ENCODE peak calls at places on chromosomes 2 and 18, in nine cellular contexts. One of them, this sample, is unnamed.

GRCh38 chr2:9830685-9831410 is 12.4 kb upstream of the TAF1B start:
- DNase-seq in T-helper 1 cell: no peak
- DNase-seq in GM20000: no peak
- DNase-seq in AML-193: no peak
- DNase-seq in NB4: no peak
- DNase-seq in cardiac fibroblast: no peak
- DNase-seq in H54: no peak
- DNase-seq in stimulated activated CD4-positive, alpha-beta T cell treated with anti-CD3 and anti-CD28 coated beads, Interleukin-12 subunit alpha, Interleukin-12 subunit beta, amount 100 ng/mL, for 4 hours: no peak
- DNase-seq in IMR-90: no peak
- DNase-seq in this sample: no peak

GRCh38 chr2:204452464-204453023 is 92.7 kb upstream of the PARD3B start:
- DNase-seq in T-helper 1 cell: no peak
- DNase-seq in GM20000: no peak
- DNase-seq in AML-193: no peak
- DNase-seq in NB4: no peak
- DNase-seq in cardiac fibroblast: peak
- DNase-seq in H54: peak
- DNase-seq in stimulated activated CD4-positive, alpha-beta T cell treated with anti-CD3 and anti-CD28 coated beads, Interleukin-12 subunit alpha, Interleukin-12 subunit beta, amount 100 ng/mL, for 4 hours: no peak
- DNase-seq in IMR-90: peak
- DNase-seq in this sample: peak

GRCh38 chr18:42426496-42427015 is 471.5 kb downstream of the PIK3C3 start:
- DNase-seq in T-helper 1 cell: no peak
- DNase-seq in GM20000: no peak
- DNase-seq in AML-193: no peak
- DNase-seq in NB4: no peak
- DNase-seq in cardiac fibroblast: peak
- DNase-seq in H54: no peak
- DNase-seq in stimulated activated CD4-positive, alpha-beta T cell treated with anti-CD3 and anti-CD28 coated beads, Interleukin-12 subunit alpha, Interleukin-12 subunit beta, amount 100 ng/mL, for 4 hours: no peak
- DNase-seq in IMR-90: no peak
- DNase-seq in this sample: no peak

GRCh38 chr18:22538463-22538862 is 120.7 kb upstream of the CTAGE1 start:
- DNase-seq in T-helper 1 cell: no peak
- DNase-seq in GM20000: no peak
- DNase-seq in AML-193: no peak
- DNase-seq in NB4: no peak
- DNase-seq in cardiac fibroblast: no peak
- DNase-seq in H54: no peak
- DNase-seq in stimulated activated CD4-positive, alpha-beta T cell treated with anti-CD3 and anti-CD28 coated beads, Interleukin-12 subunit alpha, Interleukin-12 subunit beta, amount 100 ng/mL, for 4 hours: no peak
- DNase-seq in IMR-90: no peak
- DNase-seq in this sample: no peak

GRCh38 chr18:67876866-67877265 is 360.3 kb upstream of the DSEL start:
- DNase-seq in T-helper 1 cell: no peak
- DNase-seq in GM20000: no peak
- DNase-seq in AML-193: no peak
- DNase-seq in NB4: no peak
- DNase-seq in cardiac fibroblast: no peak
- DNase-seq in H54: no peak
- DNase-seq in stimulated activated CD4-positive, alpha-beta T cell treated with anti-CD3 and anti-CD28 coated beads, Interleukin-12 subunit alpha, Interleukin-12 subunit beta, amount 100 ng/mL, for 4 hours: no peak
- DNase-seq in IMR-90: no peak
- DNase-seq in this sample: no peak

GRCh38 chr2:27977623-27978312 is 87.2 kb downstream of the BABAM2 start:
- DNase-seq in T-helper 1 cell: no peak
- DNase-seq in GM20000: no peak
- DNase-seq in AML-193: no peak
- DNase-seq in NB4: peak
- DNase-seq in cardiac fibroblast: peak
- DNase-seq in H54: no peak
- DNase-seq in stimulated activated CD4-positive, alpha-beta T cell treated with anti-CD3 and anti-CD28 coated beads, Interleukin-12 subunit alpha, Interleukin-12 subunit beta, amount 100 ng/mL, for 4 hours: no peak
- DNase-seq in IMR-90: peak
- DNase-seq in this sample: peak

GRCh38 chr18:41121116-41121826 is 833.8 kb upstream of the PIK3C3 start:
- DNase-seq in T-helper 1 cell: no peak
- DNase-seq in GM20000: no peak
- DNase-seq in AML-193: no peak
- DNase-seq in NB4: no peak
- DNase-seq in cardiac fibroblast: peak
- DNase-seq in H54: no peak
- DNase-seq in stimulated activated CD4-positive, alpha-beta T cell treated with anti-CD3 and anti-CD28 coated beads, Interleukin-12 subunit alpha, Interleukin-12 subunit beta, amount 100 ng/mL, for 4 hours: no peak
- DNase-seq in IMR-90: peak
- DNase-seq in this sample: peak

GRCh38 chr2:1736045-1736444 is 8.3 kb downstream of the PXDN start:
- DNase-seq in T-helper 1 cell: no peak
- DNase-seq in GM20000: no peak
- DNase-seq in AML-193: no peak
- DNase-seq in NB4: no peak
- DNase-seq in cardiac fibroblast: no peak
- DNase-seq in H54: no peak
- DNase-seq in stimulated activated CD4-positive, alpha-beta T cell treated with anti-CD3 and anti-CD28 coated beads, Interleukin-12 subunit alpha, Interleukin-12 subunit beta, amount 100 ng/mL, for 4 hours: no peak
- DNase-seq in IMR-90: peak
- DNase-seq in this sample: no peak

GRCh38 chr2:107094450-107094986 is 208.6 kb upstream of the ST6GAL2 start:
- DNase-seq in T-helper 1 cell: no peak
- DNase-seq in GM20000: no peak
- DNase-seq in AML-193: no peak
- DNase-seq in NB4: no peak
- DNase-seq in cardiac fibroblast: no peak
- DNase-seq in H54: no peak
- DNase-seq in stimulated activated CD4-positive, alpha-beta T cell treated with anti-CD3 and anti-CD28 coated beads, Interleukin-12 subunit alpha, Interleukin-12 subunit beta, amount 100 ng/mL, for 4 hours: no peak
- DNase-seq in IMR-90: no peak
- DNase-seq in this sample: no peak

GRCh38 chr2:8568543-8569302 is 113.1 kb upstream of the ID2 start:
- DNase-seq in T-helper 1 cell: no peak
- DNase-seq in GM20000: no peak
- DNase-seq in AML-193: no peak
- DNase-seq in NB4: no peak
- DNase-seq in cardiac fibroblast: no peak
- DNase-seq in H54: no peak
- DNase-seq in stimulated activated CD4-positive, alpha-beta T cell treated with anti-CD3 and anti-CD28 coated beads, Interleukin-12 subunit alpha, Interleukin-12 subunit beta, amount 100 ng/mL, for 4 hours: no peak
- DNase-seq in IMR-90: no peak
- DNase-seq in this sample: no peak

GRCh38 chr18:27226556-27227075 is 41.5 kb upstream of the CHST9 start:
- DNase-seq in T-helper 1 cell: no peak
- DNase-seq in GM20000: no peak
- DNase-seq in AML-193: no peak
- DNase-seq in NB4: no peak
- DNase-seq in cardiac fibroblast: no peak
- DNase-seq in H54: no peak
- DNase-seq in stimulated activated CD4-positive, alpha-beta T cell treated with anti-CD3 and anti-CD28 coated beads, Interleukin-12 subunit alpha, Interleukin-12 subunit beta, amount 100 ng/mL, for 4 hours: no peak
- DNase-seq in IMR-90: no peak
- DNase-seq in this sample: no peak

GRCh38 chr2:240060977-240061591 is 7.8 kb upstream of the OR6B3 start:
- DNase-seq in T-helper 1 cell: peak
- DNase-seq in GM20000: peak
- DNase-seq in AML-193: peak
- DNase-seq in NB4: peak
- DNase-seq in cardiac fibroblast: peak
- DNase-seq in H54: no peak
- DNase-seq in stimulated activated CD4-positive, alpha-beta T cell treated with anti-CD3 and anti-CD28 coated beads, Interleukin-12 subunit alpha, Interleukin-12 subunit beta, amount 100 ng/mL, for 4 hours: peak
- DNase-seq in IMR-90: peak
- DNase-seq in this sample: peak

GRCh38 chr2:42001696-42002331 is 46.0 kb upstream of the PKDCC start:
- DNase-seq in T-helper 1 cell: no peak
- DNase-seq in GM20000: no peak
- DNase-seq in AML-193: no peak
- DNase-seq in NB4: no peak
- DNase-seq in cardiac fibroblast: no peak
- DNase-seq in H54: no peak
- DNase-seq in stimulated activated CD4-positive, alpha-beta T cell treated with anti-CD3 and anti-CD28 coated beads, Interleukin-12 subunit alpha, Interleukin-12 subunit beta, amount 100 ng/mL, for 4 hours: no peak
- DNase-seq in IMR-90: no peak
- DNase-seq in this sample: no peak

GRCh38 chr2:11397046-11397445 is 52.6 kb upstream of the ROCK2 start:
- DNase-seq in T-helper 1 cell: no peak
- DNase-seq in GM20000: no peak
- DNase-seq in AML-193: no peak
- DNase-seq in NB4: no peak
- DNase-seq in cardiac fibroblast: no peak
- DNase-seq in H54: no peak
- DNase-seq in stimulated activated CD4-positive, alpha-beta T cell treated with anti-CD3 and anti-CD28 coated beads, Interleukin-12 subunit alpha, Interleukin-12 subunit beta, amount 100 ng/mL, for 4 hours: no peak
- DNase-seq in IMR-90: no peak
- DNase-seq in this sample: no peak

GRCh38 chr18:9737814-9738160 is 29.7 kb downstream of the RAB31 start:
- DNase-seq in T-helper 1 cell: no peak
- DNase-seq in GM20000: no peak
- DNase-seq in AML-193: no peak
- DNase-seq in NB4: no peak
- DNase-seq in cardiac fibroblast: no peak
- DNase-seq in H54: no peak
- DNase-seq in stimulated activated CD4-positive, alpha-beta T cell treated with anti-CD3 and anti-CD28 coated beads, Interleukin-12 subunit alpha, Interleukin-12 subunit beta, amount 100 ng/mL, for 4 hours: no peak
- DNase-seq in IMR-90: no peak
- DNase-seq in this sample: no peak

GRCh38 chr2:146990311-146990781 is 854.5 kb upstream of the ACVR2A start:
- DNase-seq in T-helper 1 cell: no peak
- DNase-seq in GM20000: no peak
- DNase-seq in AML-193: no peak
- DNase-seq in NB4: no peak
- DNase-seq in cardiac fibroblast: peak
- DNase-seq in H54: no peak
- DNase-seq in stimulated activated CD4-positive, alpha-beta T cell treated with anti-CD3 and anti-CD28 coated beads, Interleukin-12 subunit alpha, Interleukin-12 subunit beta, amount 100 ng/mL, for 4 hours: no peak
- DNase-seq in IMR-90: peak
- DNase-seq in this sample: no peak

GRCh38 chr2:111698743-111699554 is 185.0 kb downstream of the ANAPC1 start:
- DNase-seq in T-helper 1 cell: peak
- DNase-seq in GM20000: no peak
- DNase-seq in AML-193: peak
- DNase-seq in NB4: peak
- DNase-seq in cardiac fibroblast: peak
- DNase-seq in H54: peak
- DNase-seq in stimulated activated CD4-positive, alpha-beta T cell treated with anti-CD3 and anti-CD28 coated beads, Interleukin-12 subunit alpha, Interleukin-12 subunit beta, amount 100 ng/mL, for 4 hours: peak
- DNase-seq in IMR-90: peak
- DNase-seq in this sample: peak

GRCh38 chr2:113910110-113910717 is 20.3 kb downstream of the ACTR3 start:
- DNase-seq in T-helper 1 cell: peak
- DNase-seq in GM20000: no peak
- DNase-seq in AML-193: no peak
- DNase-seq in NB4: peak
- DNase-seq in cardiac fibroblast: peak
- DNase-seq in H54: no peak
- DNase-seq in stimulated activated CD4-positive, alpha-beta T cell treated with anti-CD3 and anti-CD28 coated beads, Interleukin-12 subunit alpha, Interleukin-12 subunit beta, amount 100 ng/mL, for 4 hours: peak
- DNase-seq in IMR-90: peak
- DNase-seq in this sample: no peak

GRCh38 chr2:9967053-9967775 is 15.7 kb downstream of the GRHL1 start:
- DNase-seq in T-helper 1 cell: no peak
- DNase-seq in GM20000: peak
- DNase-seq in AML-193: no peak
- DNase-seq in NB4: peak
- DNase-seq in cardiac fibroblast: peak
- DNase-seq in H54: no peak
- DNase-seq in stimulated activated CD4-positive, alpha-beta T cell treated with anti-CD3 and anti-CD28 coated beads, Interleukin-12 subunit alpha, Interleukin-12 subunit beta, amount 100 ng/mL, for 4 hours: no peak
- DNase-seq in IMR-90: no peak
- DNase-seq in this sample: no peak

GRCh38 chr18:23437357-23438045 is 15.6 kb upstream of the RIOK3 start:
- DNase-seq in T-helper 1 cell: peak
- DNase-seq in GM20000: peak
- DNase-seq in AML-193: peak
- DNase-seq in NB4: peak
- DNase-seq in cardiac fibroblast: peak
- DNase-seq in H54: peak
- DNase-seq in stimulated activated CD4-positive, alpha-beta T cell treated with anti-CD3 and anti-CD28 coated beads, Interleukin-12 subunit alpha, Interleukin-12 subunit beta, amount 100 ng/mL, for 4 hours: peak
- DNase-seq in IMR-90: peak
- DNase-seq in this sample: no peak

GRCh38 chr2:120818441-120818920 is 82.8 kb downstream of the GLI2 start:
- DNase-seq in T-helper 1 cell: no peak
- DNase-seq in GM20000: no peak
- DNase-seq in AML-193: no peak
- DNase-seq in NB4: no peak
- DNase-seq in cardiac fibroblast: peak
- DNase-seq in H54: peak
- DNase-seq in stimulated activated CD4-positive, alpha-beta T cell treated with anti-CD3 and anti-CD28 coated beads, Interleukin-12 subunit alpha, Interleukin-12 subunit beta, amount 100 ng/mL, for 4 hours: no peak
- DNase-seq in IMR-90: peak
- DNase-seq in this sample: peak

GRCh38 chr2:69489793-69490192 is 52.6 kb upstream of the NFU1 start:
- DNase-seq in T-helper 1 cell: no peak
- DNase-seq in GM20000: no peak
- DNase-seq in AML-193: no peak
- DNase-seq in NB4: no peak
- DNase-seq in cardiac fibroblast: no peak
- DNase-seq in H54: no peak
- DNase-seq in stimulated activated CD4-positive, alpha-beta T cell treated with anti-CD3 and anti-CD28 coated beads, Interleukin-12 subunit alpha, Interleukin-12 subunit beta, amount 100 ng/mL, for 4 hours: no peak
- DNase-seq in IMR-90: peak
- DNase-seq in this sample: no peak

GRCh38 chr18:11750581-11751304 is 61.7 kb downstream of the GNAL start:
- DNase-seq in T-helper 1 cell: no peak
- DNase-seq in GM20000: no peak
- DNase-seq in AML-193: no peak
- DNase-seq in NB4: no peak
- DNase-seq in cardiac fibroblast: no peak
- DNase-seq in H54: no peak
- DNase-seq in stimulated activated CD4-positive, alpha-beta T cell treated with anti-CD3 and anti-CD28 coated beads, Interleukin-12 subunit alpha, Interleukin-12 subunit beta, amount 100 ng/mL, for 4 hours: no peak
- DNase-seq in IMR-90: no peak
- DNase-seq in this sample: no peak

GRCh38 chr18:75654928-75655745 is 227.6 kb upstream of the SMIM21 start:
- DNase-seq in T-helper 1 cell: no peak
- DNase-seq in GM20000: no peak
- DNase-seq in AML-193: no peak
- DNase-seq in NB4: no peak
- DNase-seq in cardiac fibroblast: no peak
- DNase-seq in H54: no peak
- DNase-seq in stimulated activated CD4-positive, alpha-beta T cell treated with anti-CD3 and anti-CD28 coated beads, Interleukin-12 subunit alpha, Interleukin-12 subunit beta, amount 100 ng/mL, for 4 hours: no peak
- DNase-seq in IMR-90: no peak
- DNase-seq in this sample: no peak

GRCh38 chr2:52862801-52863200 is 904.8 kb upstream of the CHAC2 start:
- DNase-seq in T-helper 1 cell: no peak
- DNase-seq in GM20000: no peak
- DNase-seq in AML-193: no peak
- DNase-seq in NB4: no peak
- DNase-seq in cardiac fibroblast: peak
- DNase-seq in H54: no peak
- DNase-seq in stimulated activated CD4-positive, alpha-beta T cell treated with anti-CD3 and anti-CD28 coated beads, Interleukin-12 subunit alpha, Interleukin-12 subunit beta, amount 100 ng/mL, for 4 hours: no peak
- DNase-seq in IMR-90: peak
- DNase-seq in this sample: peak

GRCh38 chr2:98847853-98848252 is 88.2 kb downstream of the CRACDL start:
- DNase-seq in T-helper 1 cell: no peak
- DNase-seq in GM20000: no peak
- DNase-seq in AML-193: no peak
- DNase-seq in NB4: no peak
- DNase-seq in cardiac fibroblast: peak
- DNase-seq in H54: no peak
- DNase-seq in stimulated activated CD4-positive, alpha-beta T cell treated with anti-CD3 and anti-CD28 coated beads, Interleukin-12 subunit alpha, Interleukin-12 subunit beta, amount 100 ng/mL, for 4 hours: no peak
- DNase-seq in IMR-90: no peak
- DNase-seq in this sample: no peak

GRCh38 chr2:150612957-150613710 is 125.7 kb upstream of the RND3 start:
- DNase-seq in T-helper 1 cell: no peak
- DNase-seq in GM20000: no peak
- DNase-seq in AML-193: no peak
- DNase-seq in NB4: no peak
- DNase-seq in cardiac fibroblast: no peak
- DNase-seq in H54: no peak
- DNase-seq in stimulated activated CD4-positive, alpha-beta T cell treated with anti-CD3 and anti-CD28 coated beads, Interleukin-12 subunit alpha, Interleukin-12 subunit beta, amount 100 ng/mL, for 4 hours: no peak
- DNase-seq in IMR-90: no peak
- DNase-seq in this sample: no peak

GRCh38 chr2:23635666-23636340 is 250.8 kb downstream of the KLHL29 start:
- DNase-seq in T-helper 1 cell: no peak
- DNase-seq in GM20000: no peak
- DNase-seq in AML-193: no peak
- DNase-seq in NB4: no peak
- DNase-seq in cardiac fibroblast: no peak
- DNase-seq in H54: no peak
- DNase-seq in stimulated activated CD4-positive, alpha-beta T cell treated with anti-CD3 and anti-CD28 coated beads, Interleukin-12 subunit alpha, Interleukin-12 subunit beta, amount 100 ng/mL, for 4 hours: no peak
- DNase-seq in IMR-90: no peak
- DNase-seq in this sample: no peak

GRCh38 chr2:172698041-172698863 is 37.4 kb upstream of the RAPGEF4 start:
- DNase-seq in T-helper 1 cell: no peak
- DNase-seq in GM20000: peak
- DNase-seq in AML-193: peak
- DNase-seq in NB4: peak
- DNase-seq in cardiac fibroblast: peak
- DNase-seq in H54: peak
- DNase-seq in stimulated activated CD4-positive, alpha-beta T cell treated with anti-CD3 and anti-CD28 coated beads, Interleukin-12 subunit alpha, Interleukin-12 subunit beta, amount 100 ng/mL, for 4 hours: no peak
- DNase-seq in IMR-90: peak
- DNase-seq in this sample: peak

GRCh38 chr18:3447895-3448844 is 1.8 kb upstream of the TGIF1 start:
- DNase-seq in T-helper 1 cell: peak
- DNase-seq in GM20000: peak
- DNase-seq in AML-193: peak
- DNase-seq in NB4: peak
- DNase-seq in cardiac fibroblast: peak
- DNase-seq in H54: peak
- DNase-seq in stimulated activated CD4-positive, alpha-beta T cell treated with anti-CD3 and anti-CD28 coated beads, Interleukin-12 subunit alpha, Interleukin-12 subunit beta, amount 100 ng/mL, for 4 hours: peak
- DNase-seq in IMR-90: peak
- DNase-seq in this sample: peak

GRCh38 chr18:79182047-79182713 is 113.0 kb downstream of the ATP9B start:
- DNase-seq in T-helper 1 cell: no peak
- DNase-seq in GM20000: no peak
- DNase-seq in AML-193: no peak
- DNase-seq in NB4: no peak
- DNase-seq in cardiac fibroblast: no peak
- DNase-seq in H54: no peak
- DNase-seq in stimulated activated CD4-positive, alpha-beta T cell treated with anti-CD3 and anti-CD28 coated beads, Interleukin-12 subunit alpha, Interleukin-12 subunit beta, amount 100 ng/mL, for 4 hours: no peak
- DNase-seq in IMR-90: no peak
- DNase-seq in this sample: no peak

This sample was measured in astrocyte of the cerebellum.